ENCODE peak calls at places on chromosome 13, in seven cellular contexts. E is T-helper 9 cell; Y is endothelial cell of umbilical vein; G is cardiac muscle cell; M is A673; B is kidney; L is stimulated activated CD4-positive, alpha-beta T cell treated with anti-CD3 and anti-CD28 coated beads, Interleukin-1b, Interleukin-23, amount 100 ng/mL, for 1 hour. O is an unnamed sample.

GRCh38 chr13:46489586-46490023 is 63.4 kb upstream of the LRCH1 start:
- DNase-seq in E (no peak), Y (no peak), G (peak; percentile 77), M (peak; percentile 41), B (no peak), L (no peak), O (no peak)

GRCh38 chr13:110560606-110561334 is 752 bp downstream of the RAB20 start:
- DNase-seq in E (no peak), Y (peak; percentile 38), G (peak; percentile 36), M (no peak), B (no peak), L (no peak), O (no peak)

GRCh38 chr13:57250472-57250871 is 83.5 kb downstream of the PRR20E start:
- DNase-seq in E (no peak), Y (no peak), G (no peak), M (no peak), B (no peak), L (no peak), O (no peak)

GRCh38 chr13:98071316-98071715 is 71.6 kb upstream of the FARP1 start:
- DNase-seq in E (no peak), Y (no peak), G (no peak), M (no peak), B (no peak), L (no peak), O (no peak)

GRCh38 chr13:50081106-50081898 is 66.1 kb downstream of the KCNRG start:
- DNase-seq in E (peak; percentile 38), Y (peak; percentile 53), G (peak; percentile 54), M (peak; percentile 60), B (peak; percentile 89), L (no peak), O (peak; percentile 37)

GRCh38 chr13:102774210-102774560 is 599 bp upstream of the TEX30 start:
- DNase-seq in E (no peak), Y (no peak), G (no peak), M (no peak), B (peak; percentile 76), L (no peak), O (no peak)

GRCh38 chr13:99558570-99559180 is 57.4 kb downstream of the TM9SF2 start:
- DNase-seq in E (no peak), Y (no peak), G (no peak), M (no peak), B (no peak), L (no peak), O (no peak)

GRCh38 chr13:22422712-22423111 is 751.8 kb downstream of the FGF9 start:
- DNase-seq in E (no peak), Y (no peak), G (no peak), M (no peak), B (no peak), L (no peak), O (no peak)

GRCh38 chr13:65336106-65336603 is 1894.0 kb downstream of the PCDH9 start:
- DNase-seq in E (no peak), Y (no peak), G (no peak), M (peak; percentile 9), B (peak; percentile 23), L (no peak), O (no peak)

GRCh38 chr13:71867101-71867814 is at the start of gene DACH1:
- DNase-seq in E (no peak), Y (peak; percentile 93), G (peak; percentile 64), M (peak; percentile 75), B (peak; percentile 89), L (no peak), O (no peak)

GRCh38 chr13:83753912-83754624 is 128.2 kb downstream of the SLITRK1 start:
- DNase-seq in E (no peak), Y (no peak), G (no peak), M (no peak), B (peak; percentile 31), L (no peak), O (no peak)

GRCh38 chr13:23796546-23796945 is 92.7 kb downstream of the MIPEP start:
- DNase-seq in E (no peak), Y (no peak), G (no peak), M (no peak), B (no peak), L (no peak), O (no peak)

GRCh38 chr13:100517135-100517534 is 71.5 kb downstream of the GGACT start:
- DNase-seq in E (no peak), Y (peak; percentile 55), G (no peak), M (peak; percentile 68), B (peak; percentile 63), L (no peak), O (no peak)

GRCh38 chr13:96539791-96540190 is 449.9 kb downstream of the HS6ST3 start:
- DNase-seq in E (no peak), Y (no peak), G (no peak), M (no peak), B (no peak), L (no peak), O (no peak)